ENCODE peak calls at places on chromosomes 12 and 14, in ten cellular contexts. L, A, K, Q, N, O, X, H, Y and V are unnamed samples.

GRCh38 chr12:110281549-110282342 is 699 bp downstream of the ATP2A2 start:
- DNase-seq in L (peak; percentile 63), A (peak; percentile 52), K (peak; percentile 69), Q (peak; percentile 31), N (peak; percentile 49), O (peak; percentile 53), X (peak; percentile 79), H (peak; percentile 54), Y (no peak), V (no peak)

GRCh38 chr12:24679135-24679534 is 269.8 kb downstream of the BCAT1 start:
- DNase-seq in L (no peak), A (peak; percentile 82), K (no peak), Q (no peak), N (peak; percentile 10), O (no peak), X (no peak), H (no peak), Y (no peak), V (no peak)

GRCh38 chr12:14418526-14418925 is 53.0 kb downstream of the ATF7IP start:
- DNase-seq in L (peak; percentile 51), A (peak; percentile 41), K (no peak), Q (no peak), N (no peak), O (no peak), X (peak; percentile 45), H (no peak), Y (no peak), V (no peak)

GRCh38 chr12:98799411-98799810 is 154.3 kb downstream of the APAF1 start:
- DNase-seq in L (no peak), A (no peak), K (no peak), Q (no peak), N (no peak), O (no peak), X (no peak), H (no peak), Y (no peak), V (no peak)

GRCh38 chr12:607541-608001 is 55.7 kb downstream of the NINJ2 start:
- DNase-seq in L (no peak), A (no peak), K (peak; percentile 75), Q (no peak), N (no peak), O (no peak), X (no peak), H (no peak), Y (no peak), V (no peak)

GRCh38 chr14:74630881-74631690 is 19.0 kb upstream of the LTBP2 start:
- DNase-seq in L (no peak), A (peak; percentile 52), K (peak; percentile 42), Q (no peak), N (no peak), O (no peak), X (no peak), H (no peak), Y (no peak), V (no peak)

GRCh38 chr12:68888243-68888642 is 44.7 kb downstream of the CPM start:
- DNase-seq in L (no peak), A (no peak), K (no peak), Q (no peak), N (no peak), O (no peak), X (no peak), H (no peak), Y (no peak), V (no peak)

GRCh38 chr12:62813031-62813829 is 121.7 kb downstream of the PPM1H start:
- DNase-seq in L (peak; percentile 72), A (peak; percentile 75), K (peak; percentile 78), Q (peak; percentile 53), N (peak; percentile 64), O (peak; percentile 57), X (peak; percentile 62), H (peak; percentile 67), Y (peak; percentile 51), V (no peak)

GRCh38 chr12:115866909-115867525 is 410.5 kb downstream of the MED13L start:
- DNase-seq in L (peak; percentile 13), A (no peak), K (no peak), Q (no peak), N (no peak), O (no peak), X (peak; percentile 12), H (no peak), Y (no peak), V (no peak)

GRCh38 chr14:68314642-68315041 is 478.2 kb downstream of the ZFP36L1 start:
- DNase-seq in L (no peak), A (no peak), K (no peak), Q (no peak), N (no peak), O (no peak), X (no peak), H (no peak), Y (no peak), V (no peak)

GRCh38 chr12:1773937-1774655 is 46.3 kb upstream of the LRTM2 start:
- DNase-seq in L (no peak), A (peak; percentile 55), K (no peak), Q (no peak), N (no peak), O (peak; percentile 59), X (no peak), H (no peak), Y (no peak), V (no peak)